ENCODE peak calls at places on chromosomes 12 and 14, in four cellular contexts. S is pancreas, B is upper lobe of right lung, A is fibroblast of lung. X is an unnamed sample. For H3K4me1, the result is how much of the 10 kb centered on the place peaks cover.

GRCh38 chr12:3192221-3192620 is 115.0 kb downstream of the TSPAN9 start:
- DNase-seq in S (no peak), B (no peak), A (no peak), X (no peak)

GRCh38 chr14:23141706-23142467 is 22.8 kb upstream of the CEBPE start:
- DNase-seq in S (peak), B (peak), A (peak), X (no peak)

GRCh38 chr12:25985296-25985992 is 27.0 kb downstream of the RASSF8 start:
- DNase-seq in S (no peak), B (no peak), A (no peak), X (no peak)

GRCh38 chr12:2258035-2258434 is 205.2 kb downstream of the CACNA1C start:
- DNase-seq in S (no peak), B (no peak), A (peak), X (no peak)

GRCh38 chr12:6464531-6464930 is 5.9 kb downstream of the VAMP1 start:
- DNase-seq in S (no peak), B (peak), A (no peak), X (no peak)

GRCh38 chr12:108634225-108634795 is 616 bp upstream of the SELPLG start:
- DNase-seq in S (peak), B (no peak), A (no peak), X (no peak)

GRCh38 chr12:60644076-60644475 is 1048.2 kb downstream of the SLC16A7 start:
- DNase-seq in S (no peak), B (no peak), A (no peak), X (no peak)

GRCh38 chr12:67377021-67377420 is 107.9 kb downstream of the CAND1 start:
- DNase-seq in S (no peak), B (no peak), A (no peak), X (no peak)

GRCh38 chr12:49703647-49704137 is 3.5 kb downstream of the FMNL3 start:
- DNase-seq in S (no peak), B (no peak), A (peak), X (no peak)

GRCh38 chr12:46430340-46430948 is 57.9 kb upstream of the SLC38A2 start:
- DNase-seq in S (no peak), B (no peak), A (peak), X (no peak)

GRCh38 chr12:99822273-99822672 is 162.5 kb downstream of the ANKS1B start:
- DNase-seq in S (no peak), B (no peak), A (no peak), X (no peak)

GRCh38 chr14:21668377-21668776 is 5.2 kb downstream of the OR4E1 start:
- DNase-seq in S (no peak), B (no peak), A (no peak), X (no peak)

DNA sequence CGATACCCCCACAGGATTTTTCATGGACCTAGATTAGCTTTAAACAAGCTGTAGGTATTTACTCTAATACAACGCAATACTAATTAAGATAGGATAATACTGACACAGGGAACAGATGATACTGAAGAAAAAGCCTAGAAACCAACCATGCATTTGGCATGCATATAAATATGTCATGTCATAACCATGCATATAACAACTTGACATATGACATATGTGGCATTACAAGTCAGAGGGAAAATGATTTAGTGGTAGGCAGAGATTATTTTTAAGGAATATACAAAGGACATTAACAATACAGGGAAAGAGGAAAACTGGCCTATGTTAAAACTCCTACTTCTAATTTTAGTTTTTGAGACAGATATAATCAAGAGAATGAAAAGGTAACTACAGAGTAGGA is 27.9 kb downstream of the CAPS2 start:
- DNase-seq in S (no peak), B (no peak), A (no peak), X (no peak)
- H3K27ac ChIP-seq in S (no peak), B (no peak), A (no peak), X (no peak)

GRCh38 chr12:53220857-53221202 is 11.2 kb downstream of the RARG start:
- DNase-seq in S (peak), B (peak), A (peak), X (peak)

GRCh38 chr12:53221203-53222076 is 10.6 kb downstream of the RARG start:
- DNase-seq in S (peak), B (peak), A (peak), X (peak)

GRCh38 chr12:53223006-53223305 is 9.1 kb downstream of the RARG start:
- DNase-seq in S (no peak), B (no peak), A (no peak), X (peak)

GRCh38 chr12:53223391-53224267 is 8.4 kb downstream of the RARG start:
- DNase-seq in S (no peak), B (no peak), A (peak), X (peak)

GRCh38 chr12:53222170-53223005 is 9.6 kb downstream of the RARG start:
- DNase-seq in S (no peak), B (no peak), A (no peak), X (peak)
- H3K4me1 ChIP-seq in S (under half), B (half or more), A (under half), X (half or more)

GRCh38 chr12:124566181-124567034 is 1.0 kb downstream of the NCOR2 start:
- DNase-seq in S (peak), B (peak), A (peak), X (no peak)
- TF ChIP-seq CTCF in S (no peak), B (peak), A (no peak), X (peak)

DNA sequence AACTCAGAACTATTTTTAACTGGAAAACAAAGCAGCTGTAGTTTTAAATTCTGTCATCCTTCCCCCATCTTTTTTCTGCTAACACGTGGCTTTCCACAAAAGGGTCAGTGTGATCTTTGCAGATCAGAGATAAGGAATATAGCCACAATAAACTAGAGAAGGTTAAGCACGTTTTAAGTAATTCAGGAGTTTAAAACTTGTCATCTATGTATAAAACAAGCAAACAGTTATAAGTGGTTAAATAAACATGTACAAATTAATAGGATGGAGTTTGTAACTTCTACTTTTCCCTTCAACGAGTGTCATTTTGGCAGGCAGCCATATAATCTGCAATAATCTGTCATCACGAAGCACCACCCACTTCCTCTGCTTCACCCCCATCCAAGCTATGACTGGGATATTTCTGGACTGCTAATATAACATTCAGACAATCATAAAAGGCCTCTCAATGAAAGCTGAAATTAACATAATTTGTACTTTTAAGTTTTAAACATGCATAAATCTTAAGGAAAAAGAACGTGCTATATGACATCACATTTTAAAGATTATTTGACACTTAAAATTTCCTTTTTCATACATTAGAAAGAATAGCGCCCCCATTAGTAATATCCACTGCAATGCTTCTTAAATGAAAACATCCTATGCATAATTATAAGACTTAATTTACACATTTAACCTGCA is 15.2 kb downstream of the TAOK3 start:
- DNase-seq in S (no peak), B (no peak), A (peak), X (no peak)
- H3K27ac ChIP-seq in S (no peak), B (peak), A (peak), X (peak)

GRCh38 chr14:24713404-24713803 is 79.4 kb upstream of the GZMB start:
- DNase-seq in S (no peak), B (no peak), A (no peak), X (no peak)
- H3K4me1 ChIP-seq in S (under half), B (under half), A (under half), X (under half)

GRCh38 chr12:48201516-48201915 is 1.6 kb downstream of the OR10AD1 start:
- DNase-seq in S (no peak), B (no peak), A (no peak), X (no peak)
- TF ChIP-seq CTCF in S (no peak), B (no peak), A (no peak), X (no peak)

X was measured in RWPE2.